ENCODE peak calls at places on chromosomes 7 and 10, in five cellular contexts. One of them, this sample, is unnamed.

GRCh38 chr7:108014747-108015682 is 12.1 kb upstream of the LAMB1 start:
- DNase-seq in HCT116: peak; percentile 32
- DNase-seq in K562: no peak
- DNase-seq in GM12878: no peak
- DNase-seq in HepG2: peak; percentile 95
- DNase-seq in this sample: no peak

GRCh38 chr7:128431221-128431620 is 21.4 kb upstream of the IMPDH1 start:
- DNase-seq in HCT116: no peak
- DNase-seq in K562: peak; percentile 16
- DNase-seq in GM12878: no peak
- DNase-seq in HepG2: no peak
- DNase-seq in this sample: no peak

GRCh38 chr10:126350216-126350992 is 37.9 kb downstream of the ADAM12 start:
- DNase-seq in HCT116: peak; percentile 8
- DNase-seq in K562: no peak
- DNase-seq in GM12878: no peak
- DNase-seq in HepG2: no peak
- DNase-seq in this sample: peak; percentile 58

GRCh38 chr10:64286533-64286932 is 765.3 kb downstream of the REEP3 start:
- DNase-seq in HCT116: no peak
- DNase-seq in K562: no peak
- DNase-seq in GM12878: no peak
- DNase-seq in HepG2: no peak
- DNase-seq in this sample: no peak

GRCh38 chr10:84269773-84270172 is 24.9 kb downstream of the RGR start:
- DNase-seq in HCT116: peak; percentile 66
- DNase-seq in K562: no peak
- DNase-seq in GM12878: no peak
- DNase-seq in HepG2: no peak
- DNase-seq in this sample: no peak

GRCh38 chr10:623039-623438 is 66.4 kb downstream of the DIP2C start:
- DNase-seq in HCT116: no peak
- DNase-seq in K562: no peak
- DNase-seq in GM12878: no peak
- DNase-seq in HepG2: no peak
- DNase-seq in this sample: no peak

GRCh38 chr7:4040031-4040928 is 641.8 kb upstream of the FOXK1 start:
- DNase-seq in HCT116: no peak
- DNase-seq in K562: no peak
- DNase-seq in GM12878: no peak
- DNase-seq in HepG2: no peak
- DNase-seq in this sample: peak; percentile 7

GRCh38 chr10:125399289-125399688 is 238.9 kb upstream of the CTBP2 start:
- DNase-seq in HCT116: no peak
- DNase-seq in K562: no peak
- DNase-seq in GM12878: no peak
- DNase-seq in HepG2: no peak
- DNase-seq in this sample: no peak

GRCh38 chr10:25130911-25131310 is 43.9 kb upstream of the GPR158 start:
- DNase-seq in HCT116: no peak
- DNase-seq in K562: no peak
- DNase-seq in GM12878: no peak
- DNase-seq in HepG2: no peak
- DNase-seq in this sample: no peak

GRCh38 chr7:33062023-33062781 is at the start of gene NT5C3A:
- DNase-seq in HCT116: no peak
- DNase-seq in K562: peak; percentile 58
- DNase-seq in GM12878: no peak
- DNase-seq in HepG2: no peak
- DNase-seq in this sample: peak; percentile 85

GRCh38 chr7:48337012-48337621 is 165.9 kb downstream of the ABCA13 start:
- DNase-seq in HCT116: no peak
- DNase-seq in K562: no peak
- DNase-seq in GM12878: no peak
- DNase-seq in HepG2: peak; percentile 10
- DNase-seq in this sample: peak; percentile 14

GRCh38 chr7:98254951-98255610 is 3.0 kb upstream of the TECPR1 start:
- DNase-seq in HCT116: no peak
- DNase-seq in K562: no peak
- DNase-seq in GM12878: no peak
- DNase-seq in HepG2: no peak
- DNase-seq in this sample: no peak

GRCh38 chr10:76329891-76330575 is 898.6 kb downstream of the LRMDA start:
- DNase-seq in HCT116: no peak
- DNase-seq in K562: no peak
- DNase-seq in GM12878: no peak
- DNase-seq in HepG2: no peak
- DNase-seq in this sample: no peak

GRCh38 chr7:42125321-42125720 is 111.7 kb downstream of the GLI3 start:
- DNase-seq in HCT116: no peak
- DNase-seq in K562: no peak
- DNase-seq in GM12878: no peak
- DNase-seq in HepG2: no peak
- DNase-seq in this sample: no peak

GRCh38 chr7:126450269-126450671 is 802.5 kb downstream of the GRM8 start:
- DNase-seq in HCT116: no peak
- DNase-seq in K562: no peak
- DNase-seq in GM12878: peak; percentile 75
- DNase-seq in HepG2: no peak
- DNase-seq in this sample: no peak

GRCh38 chr7:34837826-34838225 is 179.8 kb downstream of the NPSR1 start:
- DNase-seq in HCT116: no peak
- DNase-seq in K562: no peak
- DNase-seq in GM12878: no peak
- DNase-seq in HepG2: no peak
- DNase-seq in this sample: no peak

DNA sequence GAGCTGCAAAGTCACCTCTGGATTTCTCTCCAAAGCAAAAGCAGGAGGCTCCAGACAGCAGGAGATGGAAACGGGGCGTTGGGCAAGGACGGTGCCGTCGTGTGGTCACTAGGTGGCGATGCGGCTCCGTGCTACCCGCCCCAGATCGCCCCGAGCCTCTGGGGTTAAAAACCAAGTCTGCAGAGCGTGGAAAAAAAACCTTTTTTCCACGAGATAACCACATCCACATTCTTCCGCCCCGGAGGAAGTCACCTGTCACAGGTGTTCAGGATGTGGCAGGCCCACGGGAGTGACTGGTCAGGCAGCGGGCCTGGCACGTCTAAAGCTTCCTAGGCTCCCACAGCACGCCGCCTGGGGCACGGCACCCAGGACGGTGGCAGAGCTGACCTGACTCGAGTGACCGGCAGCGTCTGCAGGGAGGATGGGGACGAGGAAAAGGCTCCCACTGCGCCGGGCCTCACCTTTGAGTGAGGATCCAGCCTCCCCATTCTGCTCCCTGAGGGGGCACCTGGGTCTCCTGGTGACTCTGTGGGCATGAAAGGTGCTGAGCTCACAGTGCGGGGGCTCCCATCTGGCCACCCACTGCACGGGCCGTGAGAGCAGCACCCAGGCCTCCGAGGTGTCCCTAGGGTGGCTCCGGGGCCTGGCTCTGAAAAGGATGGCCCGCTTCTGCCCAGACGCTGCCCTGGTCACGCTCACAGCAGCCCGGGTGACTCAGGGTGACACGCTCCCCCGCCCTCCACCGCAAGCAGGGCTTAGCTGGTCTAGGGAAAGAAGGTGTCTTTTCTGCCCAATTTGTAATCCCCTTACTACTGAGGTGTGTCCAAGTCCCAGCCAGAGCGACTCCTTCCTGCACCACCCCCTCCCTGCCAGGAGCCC is 71.3 kb upstream of the TNRC18 start:
- DNase-seq in HCT116: peak; percentile 48
- DNase-seq in K562: peak; percentile 83
- DNase-seq in GM12878: no peak
- DNase-seq in HepG2: peak; percentile 60
- DNase-seq in this sample: peak; percentile 95
- TF ChIP-seq ZBTB33 in HCT116: no peak
- TF ChIP-seq ZBTB33 in K562: peak; percentile 64
- TF ChIP-seq ZBTB33 in GM12878: no peak
- TF ChIP-seq ZBTB33 in HepG2: peak; percentile 34
- TF ChIP-seq ZBTB33 in this sample: no peak

GRCh38 chr10:113957013-113957412 is 86.7 kb upstream of the ADRB1 start:
- DNase-seq in HCT116: no peak
- DNase-seq in K562: no peak
- DNase-seq in GM12878: no peak
- DNase-seq in HepG2: peak; percentile 65
- DNase-seq in this sample: no peak
- TF ChIP-seq ZBTB33 in HCT116: no peak
- TF ChIP-seq ZBTB33 in K562: no peak
- TF ChIP-seq ZBTB33 in GM12878: no peak
- TF ChIP-seq ZBTB33 in HepG2: no peak
- TF ChIP-seq ZBTB33 in this sample: no peak

GRCh38 chr10:51369903-51370302 is 295.6 kb downstream of the PRKG1 start:
- DNase-seq in HCT116: no peak
- DNase-seq in K562: no peak
- DNase-seq in GM12878: no peak
- DNase-seq in HepG2: no peak
- DNase-seq in this sample: no peak

GRCh38 chr10:51377070-51377931 is 303.0 kb downstream of the PRKG1 start:
- DNase-seq in HCT116: no peak
- DNase-seq in K562: no peak
- DNase-seq in GM12878: no peak
- DNase-seq in HepG2: no peak
- DNase-seq in this sample: no peak

GRCh38 chr10:51367120-51367519 is 292.8 kb downstream of the PRKG1 start:
- DNase-seq in HCT116: no peak
- DNase-seq in K562: no peak
- DNase-seq in GM12878: no peak
- DNase-seq in HepG2: no peak
- DNase-seq in this sample: no peak

GRCh38 chr10:51368943-51369342 is 294.7 kb downstream of the PRKG1 start:
- DNase-seq in HCT116: no peak
- DNase-seq in K562: no peak
- DNase-seq in GM12878: no peak
- DNase-seq in HepG2: no peak
- DNase-seq in this sample: no peak

GRCh38 chr10:51371725-51372124 is 297.4 kb downstream of the PRKG1 start:
- DNase-seq in HCT116: no peak
- DNase-seq in K562: no peak
- DNase-seq in GM12878: no peak
- DNase-seq in HepG2: no peak
- DNase-seq in this sample: no peak
- TF ChIP-seq ZBTB33 in HCT116: no peak
- TF ChIP-seq ZBTB33 in K562: no peak
- TF ChIP-seq ZBTB33 in GM12878: no peak
- TF ChIP-seq ZBTB33 in HepG2: no peak
- TF ChIP-seq ZBTB33 in this sample: no peak

DNA sequence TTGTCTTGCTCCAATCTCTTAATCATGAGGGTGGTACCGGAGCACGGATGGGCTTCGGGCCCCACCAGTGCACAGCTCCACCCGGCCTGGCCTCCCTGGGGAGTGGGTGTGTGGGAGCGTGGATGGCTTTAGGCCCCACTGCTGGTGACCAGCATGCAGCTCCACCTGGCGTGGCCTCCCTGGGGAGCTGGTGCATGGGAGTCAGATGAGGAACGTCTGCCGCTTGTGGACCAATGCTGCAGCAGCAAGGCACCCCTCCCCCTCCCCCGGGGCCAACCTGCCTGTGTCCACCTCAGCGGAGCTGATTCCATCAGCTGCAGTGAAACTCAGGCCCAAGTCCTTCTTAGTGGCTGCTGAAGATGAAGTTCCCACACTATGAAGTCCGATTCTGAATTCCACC is 511.4 kb downstream of the PTPRN2 start:
- DNase-seq in HCT116: no peak
- DNase-seq in K562: no peak
- DNase-seq in GM12878: no peak
- DNase-seq in HepG2: no peak
- DNase-seq in this sample: peak; percentile 36
- TF ChIP-seq ZBTB33 in HCT116: no peak
- TF ChIP-seq ZBTB33 in K562: no peak
- TF ChIP-seq ZBTB33 in GM12878: no peak
- TF ChIP-seq ZBTB33 in HepG2: no peak
- TF ChIP-seq ZBTB33 in this sample: no peak

GRCh38 chr10:60290558-60290957 is 99.1 kb downstream of the ANK3 start:
- DNase-seq in HCT116: no peak
- DNase-seq in K562: peak; percentile 27
- DNase-seq in GM12878: no peak
- DNase-seq in HepG2: no peak
- DNase-seq in this sample: peak; percentile 46
- TF ChIP-seq ZBTB33 in HCT116: no peak
- TF ChIP-seq ZBTB33 in K562: no peak
- TF ChIP-seq ZBTB33 in GM12878: no peak
- TF ChIP-seq ZBTB33 in HepG2: no peak
- TF ChIP-seq ZBTB33 in this sample: no peak

GRCh38 chr7:36407636-36408550 is 18.2 kb downstream of the ANLN start:
- DNase-seq in HCT116: no peak
- DNase-seq in K562: no peak
- DNase-seq in GM12878: no peak
- DNase-seq in HepG2: no peak
- DNase-seq in this sample: no peak

GRCh38 chr7:36405409-36405803 is 15.7 kb downstream of the ANLN start:
- DNase-seq in HCT116: no peak
- DNase-seq in K562: no peak
- DNase-seq in GM12878: no peak
- DNase-seq in HepG2: no peak
- DNase-seq in this sample: no peak

GRCh38 chr7:36409180-36409579 is 19.5 kb downstream of the ANLN start:
- DNase-seq in HCT116: no peak
- DNase-seq in K562: no peak
- DNase-seq in GM12878: no peak
- DNase-seq in HepG2: no peak
- DNase-seq in this sample: no peak

GRCh38 chr7:36406156-36406555 is 16.5 kb downstream of the ANLN start:
- DNase-seq in HCT116: no peak
- DNase-seq in K562: no peak
- DNase-seq in GM12878: no peak
- DNase-seq in HepG2: no peak
- DNase-seq in this sample: no peak

DNA sequence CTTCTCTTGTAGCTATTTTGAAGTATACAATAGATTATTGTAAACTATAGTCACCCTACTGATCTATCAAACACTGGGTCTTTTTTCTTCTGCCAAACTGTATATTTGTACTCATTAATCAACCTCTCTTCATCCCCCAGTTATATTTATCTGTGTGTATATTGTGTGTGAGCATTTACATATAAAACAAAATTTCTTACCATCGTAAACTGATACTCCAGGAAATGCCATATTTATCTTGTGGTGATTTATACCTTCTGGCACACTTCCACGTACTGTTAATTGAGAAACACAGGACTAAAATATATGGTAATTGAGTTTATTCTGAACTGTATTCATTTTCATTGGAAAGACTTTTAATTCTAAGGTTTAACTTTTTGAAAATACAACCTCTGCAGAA is 18.9 kb downstream of the ANLN start:
- DNase-seq in HCT116: no peak
- DNase-seq in K562: no peak
- DNase-seq in GM12878: no peak
- DNase-seq in HepG2: no peak
- DNase-seq in this sample: no peak
- TF ChIP-seq ZBTB33 in HCT116: no peak
- TF ChIP-seq ZBTB33 in K562: no peak
- TF ChIP-seq ZBTB33 in GM12878: no peak
- TF ChIP-seq ZBTB33 in HepG2: no peak
- TF ChIP-seq ZBTB33 in this sample: no peak

GRCh38 chr10:80319725-80320290 is 30.4 kb upstream of the MAT1A start:
- DNase-seq in HCT116: no peak
- DNase-seq in K562: no peak
- DNase-seq in GM12878: no peak
- DNase-seq in HepG2: no peak
- DNase-seq in this sample: no peak
- TF ChIP-seq ZBTB33 in HCT116: no peak
- TF ChIP-seq ZBTB33 in K562: no peak
- TF ChIP-seq ZBTB33 in GM12878: no peak
- TF ChIP-seq ZBTB33 in HepG2: no peak
- TF ChIP-seq ZBTB33 in this sample: no peak

GRCh38 chr10:123222832-123223231 is 68.6 kb downstream of the BUB3 start:
- DNase-seq in HCT116: no peak
- DNase-seq in K562: no peak
- DNase-seq in GM12878: no peak
- DNase-seq in HepG2: no peak
- DNase-seq in this sample: no peak
- TF ChIP-seq ZBTB33 in HCT116: no peak
- TF ChIP-seq ZBTB33 in K562: no peak
- TF ChIP-seq ZBTB33 in GM12878: no peak
- TF ChIP-seq ZBTB33 in HepG2: no peak
- TF ChIP-seq ZBTB33 in this sample: no peak

This sample was measured in SK-N-SH.